ENCODE peak calls at places on chromosome 1, in ten cellular contexts. X is thoracic aorta; V is uterus; Y is K562; H is transverse colon; L is aorta; K is IMR-90; Q is psoas muscle; D is CD8-positive, alpha-beta memory T cell; G is breast epithelium. A is an unnamed sample. For H3K9me3 and H3K36me3, the result is how much of the 10 kb centered on the place peaks cover.

GRCh38 chr1:219379691-219380090 is 206.0 kb downstream of the LYPLAL1 start:
- DNase-seq in K (no peak), Q (no peak), G (no peak), V (no peak), D (no peak), X (no peak), L (no peak), Y (no peak), H (no peak), A (no peak)

GRCh38 chr1:15963968-15964648 is 11.8 kb downstream of the ZBTB17 start:
- DNase-seq in X (no peak), V (no peak), L (no peak), K (no peak), H (no peak), G (no peak), Q (peak), D (no peak), Y (no peak), A (no peak)

GRCh38 chr1:2832506-2833453 is 31.3 kb upstream of the TTC34 start:
- DNase-seq in G (no peak), V (no peak), X (no peak), H (no peak), L (no peak), K (no peak), Q (no peak), D (no peak), Y (no peak), A (no peak)

GRCh38 chr1:235502601-235503332 is 1.5 kb downstream of the B3GALNT2 start:
- DNase-seq in Q (no peak), K (peak), Y (no peak), V (no peak), D (no peak), L (no peak), G (no peak), X (no peak), H (no peak), A (no peak)

GRCh38 chr1:244361764-244362473 is 89.8 kb downstream of the ADSS2 start:
- DNase-seq in K (peak), X (no peak), Q (no peak), D (no peak), L (peak), G (no peak), H (no peak), Y (no peak), V (no peak), A (no peak)

GRCh38 chr1:77412069-77412793 is 130.4 kb downstream of the AK5 start:
- DNase-seq in G (no peak), V (no peak), K (peak), Q (no peak), X (no peak), Y (no peak), D (no peak), L (no peak), H (no peak), A (no peak)

GRCh38 chr1:208105756-208106155 is 138.4 kb downstream of the PLXNA2 start:
- DNase-seq in H (no peak), D (no peak), V (no peak), Y (no peak), K (no peak), L (no peak), G (no peak), Q (no peak), X (no peak), A (no peak)

GRCh38 chr1:52603301-52603675 is 1.1 kb downstream of the GPX7 start:
- DNase-seq in G (no peak), L (no peak), Y (no peak), V (no peak), K (no peak), Q (no peak), D (no peak), H (no peak), X (no peak), A (no peak)

GRCh38 chr1:229109320-229109761 is 161.6 kb upstream of the RAB4A start:
- DNase-seq in X (peak), G (no peak), Q (no peak), K (no peak), L (no peak), H (no peak), Y (no peak), D (no peak), V (no peak), A (no peak)

GRCh38 chr1:14435368-14436023 is 163.0 kb upstream of the KAZN start:
- DNase-seq in K (no peak), H (no peak), G (no peak), Y (peak), V (no peak), Q (no peak), D (no peak), X (no peak), L (no peak), A (no peak)

GRCh38 chr1:107965112-107965991 is at the start of gene VAV3:
- DNase-seq in H (peak), G (peak), Y (no peak), V (peak), K (peak), Q (peak), D (peak), L (peak), X (peak), A (no peak)

GRCh38 chr1:230739564-230739963 is 7.6 kb upstream of the CAPN9 start:
- DNase-seq in K (no peak), G (no peak), D (no peak), Y (no peak), V (no peak), Q (no peak), X (no peak), L (no peak), H (no peak), A (no peak)
- H3K9me3 ChIP-seq in K (under half), G (under half), D (under half), Y (under half), V (under half), Q (under half), X (under half), L (under half), H (under half), A (under half)

DNA sequence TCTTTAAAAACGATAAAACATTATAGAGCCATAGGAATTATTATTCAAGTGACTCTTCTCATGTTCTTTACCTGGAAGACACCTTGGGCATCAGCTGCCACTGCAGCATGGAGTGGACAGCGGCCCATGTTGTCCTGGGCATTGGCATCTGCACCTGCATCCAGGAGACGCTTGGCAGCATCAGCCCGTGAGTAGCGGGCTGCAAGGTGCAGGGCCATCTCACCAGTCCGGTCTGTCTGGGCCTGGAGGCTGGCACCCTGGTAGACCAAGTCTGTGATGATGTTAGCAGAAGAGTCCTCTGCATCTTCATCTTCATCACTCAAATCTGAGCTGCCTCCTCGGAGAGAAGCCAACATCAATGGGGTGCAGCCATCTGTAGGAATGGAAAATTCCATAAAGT is 22.9 kb upstream of the ADAM30 start:
- DNase-seq in H (no peak), X (no peak), D (no peak), Q (no peak), L (no peak), G (no peak), V (no peak), K (no peak), Y (no peak), A (no peak)
- H3K36me3 ChIP-seq in H (half or more), X (half or more), D (under half), Q (half or more), L (under half), G (under half), V (under half), K (half or more), Y (under half), A (under half)

DNA sequence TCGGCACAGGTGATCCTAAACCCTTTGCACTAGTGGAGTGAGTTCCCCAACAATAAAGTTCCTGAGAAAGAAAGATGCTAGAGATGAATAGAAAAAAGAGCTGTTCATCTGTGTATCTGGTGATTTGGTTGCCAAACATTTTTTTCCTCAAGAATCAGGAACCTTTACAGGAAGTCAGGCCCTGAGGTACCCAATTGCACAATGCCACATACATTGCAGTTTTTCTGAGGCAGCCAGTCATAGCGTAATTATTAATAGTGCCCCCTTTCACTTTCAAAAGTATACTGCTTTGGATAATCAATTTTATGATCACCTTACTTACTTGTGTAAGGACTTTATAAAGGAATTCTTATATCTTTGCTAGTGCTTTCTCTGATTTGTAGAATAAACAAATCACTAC is 346.3 kb upstream of the POU3F1 start:
- DNase-seq in L (no peak), D (no peak), X (no peak), H (no peak), V (no peak), G (no peak), Y (no peak), Q (no peak), K (no peak), A (no peak)
- H3K27ac ChIP-seq in L (no peak), D (no peak), X (no peak), H (no peak), V (no peak), G (no peak), Y (no peak), Q (no peak), K (no peak), A (no peak)

GRCh38 chr1:152777510-152778137 is 2.7 kb downstream of the LCE1F start:
- DNase-seq in D (no peak), G (no peak), X (no peak), H (no peak), L (no peak), Q (no peak), K (no peak), Y (peak), V (no peak), A (no peak)
- H3K9me3 ChIP-seq in D (under half), G (under half), X (under half), H (under half), L (under half), Q (under half), K (under half), Y (under half), V (under half), A (under half)

GRCh38 chr1:66944330-66945274 is 19.8 kb downstream of the MIER1 start:
- DNase-seq in X (no peak), G (no peak), Y (no peak), D (no peak), H (peak), K (peak), L (peak), Q (peak), V (peak), A (no peak)

GRCh38 chr1:66947267-66947666 is 22.5 kb downstream of the MIER1 start:
- DNase-seq in V (no peak), D (no peak), G (no peak), Q (no peak), X (no peak), K (peak), Y (no peak), H (no peak), L (no peak), A (no peak)

GRCh38 chr1:66943361-66943969 is 18.7 kb downstream of the MIER1 start:
- DNase-seq in L (no peak), D (no peak), V (no peak), Q (no peak), Y (no peak), H (no peak), G (no peak), X (no peak), K (no peak), A (no peak)

GRCh38 chr1:66940968-66941367 is 16.2 kb downstream of the MIER1 start:
- DNase-seq in D (no peak), G (no peak), V (no peak), L (no peak), Y (no peak), X (no peak), K (peak), H (no peak), Q (no peak), A (no peak)

GRCh38 chr1:66945316-66945715 is 20.5 kb downstream of the MIER1 start:
- DNase-seq in D (no peak), X (no peak), K (no peak), H (no peak), V (no peak), Q (no peak), Y (no peak), L (no peak), G (no peak), A (no peak)
- H3K36me3 ChIP-seq in D (under half), X (under half), K (under half), H (under half), V (under half), Q (half or more), Y (half or more), L (under half), G (under half), A (under half)

DNA sequence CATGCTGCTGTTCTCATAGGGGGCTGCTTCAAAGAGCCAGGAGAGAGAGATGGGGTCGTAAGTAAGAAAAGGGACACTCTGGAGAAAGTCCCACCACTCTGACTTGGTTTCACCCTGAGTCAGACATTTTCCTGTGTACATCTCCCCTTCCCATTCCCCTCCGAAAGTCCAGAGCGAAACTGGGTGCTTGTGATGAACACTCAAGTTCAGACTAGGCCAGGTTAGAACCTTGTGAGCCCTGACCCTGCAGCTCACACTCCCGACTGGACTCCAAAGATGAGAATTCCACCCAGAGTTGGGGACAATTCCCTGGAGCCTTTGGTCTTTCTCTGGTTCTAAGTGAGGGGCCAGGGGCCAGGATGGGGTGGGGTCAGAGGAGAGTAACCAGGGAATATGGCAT is 139.5 kb downstream of the CNIH3 start:
- DNase-seq in G (no peak), L (no peak), X (no peak), K (no peak), Q (no peak), D (no peak), H (no peak), Y (no peak), V (no peak), A (peak)
- H3K27ac ChIP-seq in G (no peak), L (no peak), X (no peak), K (no peak), Q (no peak), D (no peak), H (no peak), Y (no peak), V (no peak), A (no peak)

GRCh38 chr1:226962421-226963391 is 22.6 kb downstream of the COQ8A start:
- DNase-seq in H (no peak), L (peak), G (no peak), Q (no peak), X (no peak), V (no peak), Y (no peak), D (no peak), K (no peak), A (no peak)

GRCh38 chr1:226958300-226958699 is 18.2 kb downstream of the COQ8A start:
- DNase-seq in H (no peak), Y (no peak), V (no peak), K (no peak), Q (no peak), G (no peak), D (no peak), L (no peak), X (no peak), A (no peak)

GRCh38 chr1:226960944-226961765 is 21.1 kb downstream of the COQ8A start:
- DNase-seq in K (no peak), D (no peak), X (no peak), G (no peak), L (no peak), H (no peak), Y (no peak), Q (no peak), V (no peak), A (no peak)

GRCh38 chr1:226957714-226958113 is 17.6 kb downstream of the COQ8A start:
- DNase-seq in X (no peak), Y (no peak), D (no peak), G (no peak), V (no peak), K (no peak), L (no peak), Q (no peak), H (no peak), A (no peak)

DNA sequence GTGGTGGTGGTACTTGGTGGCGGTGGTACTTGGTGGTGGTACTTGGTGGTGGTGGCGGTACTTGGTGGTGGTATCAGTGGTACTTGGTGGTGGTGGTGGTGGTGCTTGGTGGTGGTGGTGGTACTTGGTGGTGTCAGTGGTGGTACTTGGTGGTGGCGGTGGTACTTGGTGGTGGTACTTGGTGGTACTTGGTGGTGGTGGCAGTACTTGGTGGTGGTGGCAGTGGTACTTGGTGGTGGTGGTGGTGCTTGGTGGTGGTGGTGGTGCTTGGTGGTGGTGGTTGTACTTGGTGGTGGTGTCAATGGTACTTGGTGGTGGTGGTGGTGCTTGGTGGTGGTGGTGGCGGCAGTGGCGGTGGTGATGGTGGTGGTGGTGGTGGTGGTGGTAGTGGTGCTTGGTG is 20.2 kb downstream of the COQ8A start:
- DNase-seq in H (no peak), K (no peak), Y (no peak), V (no peak), X (no peak), D (no peak), L (no peak), G (no peak), Q (no peak), A (no peak)
- H3K9me3 ChIP-seq in H (under half), K (under half), Y (under half), V (under half), X (under half), D (under half), L (under half), G (under half), Q (under half), A (under half)